ENCODE peak calls at places on chromosome X, in eight cellular contexts. O is HT1080; A is stimulated activated effector memory CD8-positive, alpha-beta T cell treated with anti-CD3 and anti-CD28 coated beads, Interleukin-12 subunit alpha, Interleukin-12 subunit beta, amount 100 ng/mL, for 72 hours; B is putamen; W is activated gamma-delta T cell treated with anti-CD3 and anti-CD28 coated beads, Interleukin-2, amount 50 U/mL, for 16 hours; N is ELR; Z is effector memory CD4-positive, alpha-beta T cell; P is CD4-positive, CD25-positive, alpha-beta regulatory T cell. J is an unnamed sample.

GRCh38 chrX:39728025-39728424 is 369.7 kb downstream of the BCOR start:
- DNase-seq in N (no peak), Z (no peak), O (no peak), P (no peak), B (no peak), W (no peak), A (no peak), J (no peak)

GRCh38 chrX:148204195-148204594 is 223.1 kb downstream of the FMR1NB start:
- DNase-seq in P (no peak), W (no peak), O (no peak), B (no peak), Z (no peak), A (no peak), N (no peak), J (peak; percentile 4)

GRCh38 chrX:119635799-119636198 is 29.6 kb upstream of the NKRF start:
- DNase-seq in P (no peak), N (no peak), O (no peak), A (no peak), W (no peak), B (no peak), Z (no peak), J (no peak)

GRCh38 chrX:71622347-71623104 is 4.2 kb upstream of the CXCR3 start:
- DNase-seq in Z (peak; percentile 60), N (peak; percentile 67), P (peak; percentile 67), W (peak; percentile 71), B (peak; percentile 13), O (peak; percentile 44), A (peak; percentile 77), J (peak; percentile 51)

GRCh38 chrX:20431486-20431885 is 164.8 kb upstream of the RPS6KA3 start:
- DNase-seq in B (no peak), O (no peak), N (peak; percentile 3), P (no peak), W (no peak), A (no peak), Z (no peak), J (no peak)

GRCh38 chrX:115261148-115261547 is 27.3 kb upstream of the LRCH2 start:
- DNase-seq in B (no peak), O (no peak), W (no peak), Z (no peak), P (no peak), N (no peak), A (no peak), J (no peak)

GRCh38 chrX:7190157-7190556 is 42.2 kb upstream of the PUDP start:
- DNase-seq in O (no peak), W (no peak), B (no peak), P (no peak), Z (no peak), A (no peak), N (no peak), J (no peak)

GRCh38 chrX:149903889-149904748 is 23.1 kb downstream of the MAGEA8 start:
- DNase-seq in N (peak; percentile 19), Z (no peak), B (no peak), W (no peak), A (no peak), O (peak; percentile 5), P (no peak), J (no peak)

J was measured in B cell.